ENCODE peak calls at places on chromosomes 1 and 21, in seven cellular contexts. One of them, this sample, is unnamed.
A peak's percentile ranks its signal among the peaks of the same experiment; 100 is the strongest.

GRCh38 chr1:9465640-9466039 is 73.6 kb upstream of the SLC25A33 start:
- DNase-seq in upper lobe of right lung: no peak
- DNase-seq in neural crest cell: no peak
- DNase-seq in MCF 10A: no peak
- DNase-seq in type B pancreatic cell: no peak
- DNase-seq in mucosa of gallbladder: no peak
- DNase-seq in substantia nigra: no peak
- DNase-seq in this sample: peak; percentile 32

GRCh38 chr1:17559618-17560419 is 20.3 kb downstream of the ARHGEF10L start:
- DNase-seq in MCF 10A: no peak
- DNase-seq in substantia nigra: no peak
- DNase-seq in neural crest cell: no peak
- DNase-seq in mucosa of gallbladder: peak; percentile 76
- DNase-seq in upper lobe of right lung: no peak
- DNase-seq in type B pancreatic cell: no peak
- DNase-seq in this sample: no peak

GRCh38 chr1:44119525-44119924 is 904 bp downstream of the KLF17 start:
- DNase-seq in substantia nigra: no peak
- DNase-seq in type B pancreatic cell: no peak
- DNase-seq in mucosa of gallbladder: no peak
- DNase-seq in neural crest cell: no peak
- DNase-seq in MCF 10A: no peak
- DNase-seq in upper lobe of right lung: no peak
- DNase-seq in this sample: no peak

GRCh38 chr1:205711105-205712048 is 31.1 kb upstream of the SLC45A3 start:
- DNase-seq in upper lobe of right lung: no peak
- DNase-seq in substantia nigra: peak; percentile 8
- DNase-seq in neural crest cell: peak; percentile 71
- DNase-seq in mucosa of gallbladder: peak; percentile 83
- DNase-seq in MCF 10A: peak; percentile 93
- DNase-seq in type B pancreatic cell: no peak
- DNase-seq in this sample: no peak

GRCh38 chr1:228842094-228842775 is 107.0 kb downstream of the RHOU start:
- DNase-seq in substantia nigra: peak; percentile 13
- DNase-seq in mucosa of gallbladder: peak; percentile 67
- DNase-seq in upper lobe of right lung: no peak
- DNase-seq in neural crest cell: no peak
- DNase-seq in MCF 10A: peak; percentile 91
- DNase-seq in type B pancreatic cell: no peak
- DNase-seq in this sample: no peak

GRCh38 chr1:214317300-214317699 is 36.3 kb downstream of the SMYD2 start:
- DNase-seq in substantia nigra: no peak
- DNase-seq in type B pancreatic cell: no peak
- DNase-seq in neural crest cell: no peak
- DNase-seq in upper lobe of right lung: no peak
- DNase-seq in mucosa of gallbladder: no peak
- DNase-seq in MCF 10A: no peak
- DNase-seq in this sample: no peak

GRCh38 chr21:32562426-32562825 is 22.9 kb downstream of the TCP10L start:
- DNase-seq in type B pancreatic cell: no peak
- DNase-seq in substantia nigra: no peak
- DNase-seq in upper lobe of right lung: no peak
- DNase-seq in mucosa of gallbladder: peak; percentile 39
- DNase-seq in MCF 10A: no peak
- DNase-seq in neural crest cell: no peak
- DNase-seq in this sample: no peak

GRCh38 chr1:22229374-22229773 is 86.5 kb upstream of the WNT4 start:
- DNase-seq in MCF 10A: peak; percentile 59
- DNase-seq in upper lobe of right lung: no peak
- DNase-seq in neural crest cell: no peak
- DNase-seq in type B pancreatic cell: no peak
- DNase-seq in mucosa of gallbladder: no peak
- DNase-seq in substantia nigra: no peak
- DNase-seq in this sample: peak; percentile 59

GRCh38 chr1:109791495-109792040 is 27.8 kb upstream of the EPS8L3 start:
- DNase-seq in mucosa of gallbladder: no peak
- DNase-seq in MCF 10A: no peak
- DNase-seq in neural crest cell: no peak
- DNase-seq in upper lobe of right lung: no peak
- DNase-seq in type B pancreatic cell: peak; percentile 62
- DNase-seq in substantia nigra: no peak
- DNase-seq in this sample: no peak

GRCh38 chr1:33161061-33161681 is 20.7 kb downstream of the TRIM62 start:
- DNase-seq in type B pancreatic cell: no peak
- DNase-seq in substantia nigra: peak; percentile 83
- DNase-seq in neural crest cell: peak; percentile 56
- DNase-seq in upper lobe of right lung: no peak
- DNase-seq in mucosa of gallbladder: peak; percentile 35
- DNase-seq in MCF 10A: no peak
- DNase-seq in this sample: no peak

GRCh38 chr1:160070243-160071163 is 543 bp upstream of the KCNJ10 start:
- DNase-seq in substantia nigra: peak; percentile 90
- DNase-seq in mucosa of gallbladder: peak; percentile 49
- DNase-seq in upper lobe of right lung: peak; percentile 88
- DNase-seq in neural crest cell: peak; percentile 74
- DNase-seq in MCF 10A: no peak
- DNase-seq in type B pancreatic cell: peak; percentile 76
- DNase-seq in this sample: peak; percentile 79

GRCh38 chr1:67399594-67399993 is 30.6 kb downstream of the SERBP1 start:
- DNase-seq in MCF 10A: no peak
- DNase-seq in neural crest cell: no peak
- DNase-seq in substantia nigra: no peak
- DNase-seq in mucosa of gallbladder: no peak
- DNase-seq in upper lobe of right lung: no peak
- DNase-seq in type B pancreatic cell: no peak
- DNase-seq in this sample: no peak

GRCh38 chr1:227396539-227397355 is 78.5 kb upstream of the CDC42BPA start:
- DNase-seq in MCF 10A: no peak
- DNase-seq in mucosa of gallbladder: no peak
- DNase-seq in type B pancreatic cell: no peak
- DNase-seq in upper lobe of right lung: no peak
- DNase-seq in substantia nigra: no peak
- DNase-seq in neural crest cell: no peak
- DNase-seq in this sample: no peak

GRCh38 chr21:42865361-42866160 is 13.8 kb downstream of the WDR4 start:
- DNase-seq in substantia nigra: no peak
- DNase-seq in neural crest cell: no peak
- DNase-seq in type B pancreatic cell: no peak
- DNase-seq in upper lobe of right lung: peak; percentile 93
- DNase-seq in mucosa of gallbladder: no peak
- DNase-seq in MCF 10A: no peak
- DNase-seq in this sample: no peak

GRCh38 chr1:3564921-3565831 is 46.1 kb downstream of the MEGF6 start:
- DNase-seq in type B pancreatic cell: no peak
- DNase-seq in MCF 10A: peak; percentile 38
- DNase-seq in upper lobe of right lung: no peak
- DNase-seq in substantia nigra: no peak
- DNase-seq in neural crest cell: peak; percentile 52
- DNase-seq in mucosa of gallbladder: no peak
- DNase-seq in this sample: peak; percentile 89

GRCh38 chr1:147820898-147821297 is 60.5 kb upstream of the GJA5 start:
- DNase-seq in mucosa of gallbladder: no peak
- DNase-seq in upper lobe of right lung: no peak
- DNase-seq in type B pancreatic cell: no peak
- DNase-seq in MCF 10A: no peak
- DNase-seq in substantia nigra: no peak
- DNase-seq in neural crest cell: no peak
- DNase-seq in this sample: no peak

GRCh38 chr1:23751050-23751814 is 8.0 kb downstream of the ELOA start:
- DNase-seq in MCF 10A: peak; percentile 72
- DNase-seq in type B pancreatic cell: no peak
- DNase-seq in neural crest cell: peak; percentile 33
- DNase-seq in substantia nigra: no peak
- DNase-seq in mucosa of gallbladder: peak; percentile 19
- DNase-seq in upper lobe of right lung: no peak
- DNase-seq in this sample: peak; percentile 45

GRCh38 chr1:161160763-161161162 is 1.5 kb downstream of the USP21 start:
- DNase-seq in mucosa of gallbladder: no peak
- DNase-seq in substantia nigra: no peak
- DNase-seq in upper lobe of right lung: no peak
- DNase-seq in type B pancreatic cell: no peak
- DNase-seq in MCF 10A: no peak
- DNase-seq in neural crest cell: no peak
- DNase-seq in this sample: no peak

GRCh38 chr1:15231714-15232201 is 15.3 kb upstream of the FHAD1 start:
- DNase-seq in type B pancreatic cell: no peak
- DNase-seq in neural crest cell: no peak
- DNase-seq in upper lobe of right lung: peak; percentile 18
- DNase-seq in substantia nigra: no peak
- DNase-seq in mucosa of gallbladder: no peak
- DNase-seq in MCF 10A: no peak
- DNase-seq in this sample: no peak

GRCh38 chr1:56837244-56837926 is 17.2 kb upstream of the C8A start:
- DNase-seq in neural crest cell: no peak
- DNase-seq in MCF 10A: no peak
- DNase-seq in mucosa of gallbladder: no peak
- DNase-seq in upper lobe of right lung: no peak
- DNase-seq in type B pancreatic cell: no peak
- DNase-seq in substantia nigra: no peak
- DNase-seq in this sample: no peak

GRCh38 chr1:8441466-8441865 is 123.6 kb downstream of the SLC45A1 start:
- DNase-seq in upper lobe of right lung: no peak
- DNase-seq in MCF 10A: no peak
- DNase-seq in neural crest cell: no peak
- DNase-seq in substantia nigra: no peak
- DNase-seq in mucosa of gallbladder: no peak
- DNase-seq in type B pancreatic cell: no peak
- DNase-seq in this sample: no peak

GRCh38 chr1:152658649-152659048 is 4.5 kb upstream of the LCE2D start:
- DNase-seq in MCF 10A: no peak
- DNase-seq in upper lobe of right lung: no peak
- DNase-seq in type B pancreatic cell: no peak
- DNase-seq in neural crest cell: no peak
- DNase-seq in substantia nigra: no peak
- DNase-seq in mucosa of gallbladder: no peak
- DNase-seq in this sample: no peak

GRCh38 chr1:167661527-167662436 is 31.8 kb downstream of the RCSD1 start:
- DNase-seq in substantia nigra: no peak
- DNase-seq in upper lobe of right lung: no peak
- DNase-seq in mucosa of gallbladder: no peak
- DNase-seq in neural crest cell: no peak
- DNase-seq in MCF 10A: peak; percentile 97
- DNase-seq in type B pancreatic cell: no peak
- DNase-seq in this sample: no peak

GRCh38 chr1:110370827-110371226 is 20.0 kb downstream of the SLC16A4 start:
- DNase-seq in upper lobe of right lung: no peak
- DNase-seq in substantia nigra: no peak
- DNase-seq in type B pancreatic cell: no peak
- DNase-seq in MCF 10A: peak; percentile 54
- DNase-seq in mucosa of gallbladder: no peak
- DNase-seq in neural crest cell: no peak
- DNase-seq in this sample: no peak

GRCh38 chr1:162550925-162551324 is 10.6 kb upstream of the UAP1 start:
- DNase-seq in neural crest cell: no peak
- DNase-seq in type B pancreatic cell: no peak
- DNase-seq in MCF 10A: peak; percentile 71
- DNase-seq in substantia nigra: no peak
- DNase-seq in upper lobe of right lung: no peak
- DNase-seq in mucosa of gallbladder: no peak
- DNase-seq in this sample: no peak